ENCODE peak calls at places on chromosomes 16 and 17, in eight cellular contexts. Y is bronchial epithelial cell, E is adipocyte, Q is heart right ventricle, R is BE2C, V is colonic mucosa, N is body of pancreas, S is right lobe of liver. H is an unnamed sample. For H3K27me3, the result is how much of the 10 kb centered on the place peaks cover.

GRCh38 chr17:79296290-79296689 is 221.7 kb downstream of the ENGASE start:
- DNase-seq in V (no peak), S (no peak), Y (no peak), Q (no peak), R (no peak), E (no peak), N (no peak), H (no peak)

GRCh38 chr17:13995856-13996635 is 73.3 kb upstream of the COX10 start:
- DNase-seq in S (no peak), R (no peak), Y (no peak), Q (no peak), V (no peak), E (peak), N (no peak), H (no peak)

GRCh38 chr17:38628441-38628840 is 22.7 kb upstream of the SRCIN1 start:
- DNase-seq in N (no peak), R (peak), E (no peak), S (no peak), V (no peak), Y (no peak), Q (no peak), H (peak)

GRCh38 chr16:86575754-86576557 is 2.4 kb upstream of the FOXL1 start:
- DNase-seq in R (peak), E (peak), Q (peak), S (peak), N (peak), V (peak), Y (peak), H (peak)

GRCh38 chr16:58727796-58728568 is 6.1 kb downstream of the GOT2 start:
- DNase-seq in Q (no peak), N (no peak), E (no peak), V (no peak), R (no peak), S (no peak), Y (no peak), H (no peak)

GRCh38 chr16:67207857-67208524 is 9.1 kb downstream of the ELMO3 start:
- DNase-seq in Y (peak), R (peak), Q (no peak), N (no peak), E (peak), V (no peak), S (no peak), H (no peak)

GRCh38 chr16:50683689-50684374 is 2.7 kb upstream of the SNX20 start:
- DNase-seq in S (no peak), Q (no peak), V (no peak), Y (no peak), R (no peak), N (no peak), E (no peak), H (no peak)

GRCh38 chr16:64543401-64543800 is 578.5 kb downstream of the CDH11 start:
- DNase-seq in V (no peak), S (no peak), R (no peak), N (no peak), Y (no peak), Q (no peak), E (peak), H (no peak)

GRCh38 chr17:72863511-72864175 is 228.8 kb downstream of the SLC39A11 start:
- DNase-seq in N (no peak), Y (no peak), V (no peak), S (no peak), R (no peak), Q (no peak), E (no peak), H (no peak)

GRCh38 chr17:69062860-69063621 is 2.3 kb upstream of the ABCA9 start:
- DNase-seq in V (no peak), E (no peak), S (no peak), R (no peak), N (no peak), Q (no peak), Y (no peak), H (no peak)

GRCh38 chr17:45405250-45406086 is 27.2 kb downstream of the ARHGAP27 start:
- DNase-seq in N (peak), S (peak), Y (no peak), Q (no peak), E (no peak), V (peak), R (peak), H (peak)

GRCh38 chr16:29023279-29024278 is 38.7 kb downstream of the LAT start:
- DNase-seq in S (no peak), Q (no peak), N (no peak), R (no peak), V (no peak), Y (peak), E (no peak), H (no peak)

DNA sequence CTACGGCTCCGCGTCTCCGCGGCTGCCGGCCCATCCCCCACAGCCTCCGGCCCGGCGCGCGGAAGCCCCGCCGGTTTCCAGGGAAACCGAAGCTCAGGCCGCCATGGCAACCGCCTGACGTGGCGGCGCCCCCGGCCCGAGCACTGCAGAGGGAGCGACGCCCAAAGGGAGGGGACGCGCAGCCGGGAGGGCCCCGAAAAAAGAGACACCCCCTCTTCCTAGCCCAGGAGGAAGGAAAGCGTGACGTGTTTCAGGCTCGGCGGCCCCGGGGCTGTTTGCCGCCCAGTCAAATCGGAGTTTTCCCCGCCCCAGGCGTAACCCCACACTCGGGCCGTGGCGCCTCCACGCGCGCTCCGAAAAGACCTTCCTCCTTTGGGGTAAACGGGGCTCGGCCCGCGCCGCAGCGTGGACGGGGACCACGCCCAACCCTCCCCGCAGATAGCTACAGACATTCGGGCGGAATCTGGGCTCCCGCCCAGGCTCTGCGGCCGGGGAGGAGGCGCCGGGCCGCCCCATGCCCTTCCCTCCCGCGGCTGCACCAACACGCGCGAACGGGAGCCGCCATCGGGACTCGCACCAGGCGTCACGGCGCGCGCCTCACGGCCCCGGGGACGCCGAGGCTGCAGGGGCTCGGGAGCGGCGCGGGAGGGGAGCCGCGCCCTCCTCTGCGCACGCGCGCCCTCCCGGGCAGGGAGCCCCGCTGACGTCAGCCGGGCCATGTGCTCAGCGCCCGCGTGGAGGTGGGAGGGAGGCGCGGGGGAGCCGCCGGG is 7.5 kb downstream of the MNT start:
- DNase-seq in Y (peak), V (peak), E (peak), S (peak), R (peak), Q (peak), N (peak), H (peak)
- H3K4me3 ChIP-seq in Y (peak), V (peak), E (peak), S (peak), R (peak), Q (peak), N (peak), H (peak)

DNA sequence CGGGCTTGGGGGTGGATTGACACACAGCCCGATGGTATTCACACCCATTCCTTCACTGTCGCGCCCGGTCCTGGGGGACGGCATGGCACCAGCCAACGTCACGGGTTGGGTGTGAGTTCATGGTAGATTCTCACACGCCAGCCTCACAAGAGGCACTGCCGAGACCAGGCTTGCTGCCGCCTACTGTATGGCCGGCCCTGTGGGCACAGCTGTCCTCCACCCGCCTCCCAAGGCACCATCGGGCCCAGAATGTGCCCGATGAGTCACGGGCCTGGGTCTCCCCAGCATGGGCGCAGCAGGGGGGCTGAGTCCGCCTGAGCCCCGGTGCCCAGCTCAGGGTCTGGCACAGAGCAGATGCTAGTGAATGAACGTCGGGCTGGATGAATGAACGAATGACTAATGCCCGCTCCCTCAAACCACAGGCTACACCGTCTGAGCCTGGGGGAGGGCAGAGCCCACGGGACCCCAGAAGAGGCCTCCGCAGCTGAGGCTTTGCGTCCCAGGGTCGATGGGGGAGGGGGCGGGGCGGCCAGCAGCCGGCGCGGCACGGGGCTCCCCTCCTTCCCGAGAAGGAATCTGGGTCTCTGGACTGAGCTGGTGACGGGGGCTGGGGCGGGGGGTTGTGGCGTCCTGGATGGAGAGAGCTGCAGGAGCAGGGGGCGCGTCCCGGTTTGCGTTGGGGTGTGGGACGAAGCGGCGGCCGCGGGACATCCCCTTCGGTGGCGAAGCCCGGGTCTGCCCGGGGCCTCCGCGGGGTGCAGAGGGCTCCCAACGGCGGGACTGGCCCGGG is 829 bp downstream of the PITPNM3 start:
- DNase-seq in V (peak), E (peak), Q (no peak), S (no peak), N (peak), R (no peak), Y (peak), H (peak)
- H3K27me3 ChIP-seq in V (under half), E (under half), Q (under half), S (under half), N (under half), R (under half), Y (under half), H (under half)

GRCh38 chr17:10200016-10200415 is 1.6 kb upstream of the GAS7 start:
- DNase-seq in Y (peak), R (no peak), E (no peak), N (no peak), S (no peak), Q (no peak), V (no peak), H (no peak)
- H3K4me3 ChIP-seq in Y (no peak), R (no peak), E (no peak), N (no peak), S (no peak), Q (no peak), V (no peak), H (no peak)

GRCh38 chr16:77785365-77785764 is 3.0 kb upstream of the VAT1L start:
- DNase-seq in Y (no peak), R (no peak), Q (no peak), N (no peak), S (no peak), E (no peak), V (no peak), H (no peak)

GRCh38 chr16:77788196-77789084 is at the start of gene VAT1L:
- DNase-seq in E (peak), V (peak), S (peak), R (peak), Q (peak), Y (peak), N (peak), H (peak)

GRCh38 chr16:77787452-77787851 is 912 bp upstream of the VAT1L start:
- DNase-seq in Q (no peak), E (no peak), V (no peak), S (no peak), Y (no peak), N (no peak), R (no peak), H (no peak)

GRCh38 chr16:77784441-77785356 is 3.7 kb upstream of the VAT1L start:
- DNase-seq in N (no peak), Y (no peak), E (no peak), V (no peak), S (no peak), Q (no peak), R (no peak), H (peak)

GRCh38 chr16:77786448-77786847 is 1.9 kb upstream of the VAT1L start:
- DNase-seq in Y (no peak), R (no peak), N (no peak), V (no peak), E (no peak), Q (no peak), S (no peak), H (no peak)
- H3K27me3 ChIP-seq in Y (under half), R (under half), N (under half), V (under half), E (half or more), Q (half or more), S (under half), H (under half)

GRCh38 chr17:81958633-81959342 is 2.2 kb downstream of the NOTUM start:
- DNase-seq in N (no peak), V (no peak), Q (no peak), R (no peak), E (no peak), Y (no peak), S (no peak), H (no peak)
- H3K4me3 ChIP-seq in N (no peak), V (no peak), Q (no peak), R (peak), E (no peak), Y (no peak), S (peak), H (no peak)

GRCh38 chr16:56630134-56630533 is 2.3 kb upstream of the MT1M start:
- DNase-seq in Y (no peak), R (no peak), N (no peak), Q (no peak), E (no peak), S (no peak), V (no peak), H (no peak)
- H3K27me3 ChIP-seq in Y (under half), R (under half), N (under half), Q (under half), E (under half), S (under half), V (under half), H (half or more)

H was measured in H7.